ENCODE peak calls at places on chromosomes 5 and 9, in five cellular contexts. One of them, this sample, is unnamed.

GRCh38 chr5:6088706-6089105 is 289.6 kb downstream of the MED10 start:
- DNase-seq in psoas muscle: no peak
- DNase-seq in colonic mucosa: no peak
- DNase-seq in left lung: no peak
- DNase-seq in HCT116: no peak
- DNase-seq in this sample: peak; percentile 11

GRCh38 chr5:160382361-160382760 is 11.9 kb upstream of the C1QTNF2 start:
- DNase-seq in psoas muscle: no peak
- DNase-seq in colonic mucosa: no peak
- DNase-seq in left lung: no peak
- DNase-seq in HCT116: no peak
- DNase-seq in this sample: no peak

GRCh38 chr9:93303258-93303771 is 119.4 kb downstream of the WNK2 start:
- DNase-seq in psoas muscle: no peak
- DNase-seq in colonic mucosa: peak; percentile 13
- DNase-seq in left lung: no peak
- DNase-seq in HCT116: no peak
- DNase-seq in this sample: peak; percentile 78

GRCh38 chr5:150486402-150487198 is 21.3 kb upstream of the NDST1 start:
- DNase-seq in psoas muscle: peak; percentile 67
- DNase-seq in colonic mucosa: peak; percentile 68
- DNase-seq in left lung: peak; percentile 77
- DNase-seq in HCT116: peak; percentile 46
- DNase-seq in this sample: no peak

GRCh38 chr5:180126716-180127681 is 55.4 kb upstream of the RNF130 start:
- DNase-seq in psoas muscle: peak; percentile 56
- DNase-seq in colonic mucosa: peak; percentile 31
- DNase-seq in left lung: no peak
- DNase-seq in HCT116: no peak
- DNase-seq in this sample: no peak

GRCh38 chr9:77224750-77225312 is 47.5 kb downstream of the VPS13A start:
- DNase-seq in psoas muscle: no peak
- DNase-seq in colonic mucosa: no peak
- DNase-seq in left lung: no peak
- DNase-seq in HCT116: no peak
- DNase-seq in this sample: no peak

GRCh38 chr9:97491216-97491999 is 10.1 kb upstream of the TMOD1 start:
- DNase-seq in psoas muscle: no peak
- DNase-seq in colonic mucosa: no peak
- DNase-seq in left lung: no peak
- DNase-seq in HCT116: no peak
- DNase-seq in this sample: no peak

GRCh38 chr5:13533833-13534232 is 410.7 kb downstream of the DNAH5 start:
- DNase-seq in psoas muscle: no peak
- DNase-seq in colonic mucosa: no peak
- DNase-seq in left lung: no peak
- DNase-seq in HCT116: no peak
- DNase-seq in this sample: no peak

GRCh38 chr9:37295796-37296195 is 126.7 kb upstream of the GRHPR start:
- DNase-seq in psoas muscle: no peak
- DNase-seq in colonic mucosa: no peak
- DNase-seq in left lung: no peak
- DNase-seq in HCT116: no peak
- DNase-seq in this sample: no peak

GRCh38 chr9:8719833-8720486 is 920.4 kb upstream of the DMAC1 start:
- DNase-seq in psoas muscle: no peak
- DNase-seq in colonic mucosa: no peak
- DNase-seq in left lung: no peak
- DNase-seq in HCT116: no peak
- DNase-seq in this sample: no peak

GRCh38 chr5:107736608-107737007 is 65.9 kb upstream of the EFNA5 start:
- DNase-seq in psoas muscle: no peak
- DNase-seq in colonic mucosa: no peak
- DNase-seq in left lung: no peak
- DNase-seq in HCT116: no peak
- DNase-seq in this sample: no peak

GRCh38 chr9:136074706-136075105 is 20.4 kb downstream of the NACC2 start:
- DNase-seq in psoas muscle: peak; percentile 38
- DNase-seq in colonic mucosa: no peak
- DNase-seq in left lung: peak; percentile 23
- DNase-seq in HCT116: no peak
- DNase-seq in this sample: no peak

GRCh38 chr9:124033348-124033747 is 21.8 kb downstream of the LHX2 start:
- DNase-seq in psoas muscle: no peak
- DNase-seq in colonic mucosa: no peak
- DNase-seq in left lung: no peak
- DNase-seq in HCT116: no peak
- DNase-seq in this sample: no peak

GRCh38 chr9:79700607-79701330 is 129.0 kb downstream of the TLE4 start:
- DNase-seq in psoas muscle: no peak
- DNase-seq in colonic mucosa: no peak
- DNase-seq in left lung: no peak
- DNase-seq in HCT116: no peak
- DNase-seq in this sample: no peak

GRCh38 chr5:77518304-77518703 is 26.2 kb upstream of the WDR41 start:
- DNase-seq in psoas muscle: no peak
- DNase-seq in colonic mucosa: no peak
- DNase-seq in left lung: no peak
- DNase-seq in HCT116: peak; percentile 23
- DNase-seq in this sample: no peak

GRCh38 chr9:16257604-16258003 is 612.9 kb downstream of the BNC2 start:
- DNase-seq in psoas muscle: no peak
- DNase-seq in colonic mucosa: no peak
- DNase-seq in left lung: no peak
- DNase-seq in HCT116: no peak
- DNase-seq in this sample: no peak

GRCh38 chr9:136170291-136170901 is 34.5 kb downstream of the LHX3 start:
- DNase-seq in psoas muscle: no peak
- DNase-seq in colonic mucosa: peak; percentile 33
- DNase-seq in left lung: no peak
- DNase-seq in HCT116: no peak
- DNase-seq in this sample: no peak

GRCh38 chr5:104817127-104817526 is 1254.5 kb upstream of the NUDT12 start:
- DNase-seq in psoas muscle: no peak
- DNase-seq in colonic mucosa: no peak
- DNase-seq in left lung: no peak
- DNase-seq in HCT116: no peak
- DNase-seq in this sample: no peak

GRCh38 chr5:150473673-150474358 is 24.3 kb upstream of the RPS14 start:
- DNase-seq in psoas muscle: no peak
- DNase-seq in colonic mucosa: no peak
- DNase-seq in left lung: no peak
- DNase-seq in HCT116: no peak
- DNase-seq in this sample: no peak

GRCh38 chr5:150400020-150400326 is 12.7 kb downstream of the CD74 start:
- DNase-seq in psoas muscle: no peak
- DNase-seq in colonic mucosa: no peak
- DNase-seq in left lung: no peak
- DNase-seq in HCT116: no peak
- DNase-seq in this sample: no peak

GRCh38 chr9:107211331-107211730 is 71.7 kb upstream of the RAD23B start:
- DNase-seq in psoas muscle: no peak
- DNase-seq in colonic mucosa: no peak
- DNase-seq in left lung: no peak
- DNase-seq in HCT116: no peak
- DNase-seq in this sample: no peak

GRCh38 chr9:33388110-33388994 is 14.0 kb downstream of the AQP7 start:
- DNase-seq in psoas muscle: no peak
- DNase-seq in colonic mucosa: no peak
- DNase-seq in left lung: no peak
- DNase-seq in HCT116: no peak
- DNase-seq in this sample: no peak

GRCh38 chr9:2335260-2335659 is 286.3 kb upstream of the VLDLR start:
- DNase-seq in psoas muscle: no peak
- DNase-seq in colonic mucosa: no peak
- DNase-seq in left lung: no peak
- DNase-seq in HCT116: no peak
- DNase-seq in this sample: no peak

GRCh38 chr5:178281321-178281720 is 48.7 kb upstream of the PHYKPL start:
- DNase-seq in psoas muscle: peak; percentile 51
- DNase-seq in colonic mucosa: no peak
- DNase-seq in left lung: no peak
- DNase-seq in HCT116: no peak
- DNase-seq in this sample: no peak

GRCh38 chr5:106862450-106863193 is 808.1 kb downstream of the EFNA5 start:
- DNase-seq in psoas muscle: no peak
- DNase-seq in colonic mucosa: no peak
- DNase-seq in left lung: no peak
- DNase-seq in HCT116: no peak
- DNase-seq in this sample: no peak

GRCh38 chr5:179203248-179203647 is 142.0 kb downstream of the ADAMTS2 start:
- DNase-seq in psoas muscle: no peak
- DNase-seq in colonic mucosa: no peak
- DNase-seq in left lung: no peak
- DNase-seq in HCT116: no peak
- DNase-seq in this sample: no peak

GRCh38 chr9:96022445-96023031 is 147.0 kb downstream of the ERCC6L2 start:
- DNase-seq in psoas muscle: no peak
- DNase-seq in colonic mucosa: peak; percentile 53
- DNase-seq in left lung: peak; percentile 66
- DNase-seq in HCT116: no peak
- DNase-seq in this sample: no peak

GRCh38 chr9:35258665-35259474 is 97.1 kb downstream of the UNC13B start:
- DNase-seq in psoas muscle: peak; percentile 79
- DNase-seq in colonic mucosa: peak; percentile 78
- DNase-seq in left lung: peak; percentile 52
- DNase-seq in HCT116: peak; percentile 31
- DNase-seq in this sample: no peak
- H3K4me3 ChIP-seq in psoas muscle: no peak overlapping the region
- H3K4me3 ChIP-seq in colonic mucosa: no peak overlapping the region
- H3K4me3 ChIP-seq in left lung: no peak overlapping the region
- H3K4me3 ChIP-seq in HCT116: no peak overlapping the region
- H3K4me3 ChIP-seq in this sample: no peak overlapping the region

GRCh38 chr5:89930591-89931383 is 478.8 kb downstream of the CETN3 start:
- DNase-seq in psoas muscle: no peak
- DNase-seq in colonic mucosa: no peak
- DNase-seq in left lung: no peak
- DNase-seq in HCT116: peak; percentile 45
- DNase-seq in this sample: no peak

GRCh38 chr5:89934069-89934468 is 475.5 kb downstream of the CETN3 start:
- DNase-seq in psoas muscle: no peak
- DNase-seq in colonic mucosa: no peak
- DNase-seq in left lung: no peak
- DNase-seq in HCT116: no peak
- DNase-seq in this sample: no peak

GRCh38 chr5:89929834-89930233 is 479.7 kb downstream of the CETN3 start:
- DNase-seq in psoas muscle: no peak
- DNase-seq in colonic mucosa: no peak
- DNase-seq in left lung: no peak
- DNase-seq in HCT116: no peak
- DNase-seq in this sample: no peak

GRCh38 chr5:89932771-89933181 is 476.8 kb downstream of the CETN3 start:
- DNase-seq in psoas muscle: no peak
- DNase-seq in colonic mucosa: no peak
- DNase-seq in left lung: no peak
- DNase-seq in HCT116: no peak
- DNase-seq in this sample: no peak

GRCh38 chr5:89929173-89929572 is 480.4 kb downstream of the CETN3 start:
- DNase-seq in psoas muscle: no peak
- DNase-seq in colonic mucosa: no peak
- DNase-seq in left lung: no peak
- DNase-seq in HCT116: peak; percentile 28
- DNase-seq in this sample: no peak
- TF ChIP-seq CTCF in psoas muscle: no peak
- TF ChIP-seq CTCF in colonic mucosa: no peak
- TF ChIP-seq CTCF in left lung: no peak
- TF ChIP-seq CTCF in HCT116: peak; percentile 44
- TF ChIP-seq CTCF in this sample: no peak

GRCh38 chr5:154740483-154740882 is 14.7 kb upstream of the LARP1 start:
- DNase-seq in psoas muscle: peak; percentile 78
- DNase-seq in colonic mucosa: peak; percentile 32
- DNase-seq in left lung: peak; percentile 51
- DNase-seq in HCT116: no peak
- DNase-seq in this sample: no peak

GRCh38 chr5:154737667-154738320 is 17.4 kb upstream of the LARP1 start:
- DNase-seq in psoas muscle: no peak
- DNase-seq in colonic mucosa: no peak
- DNase-seq in left lung: no peak
- DNase-seq in HCT116: no peak
- DNase-seq in this sample: no peak

GRCh38 chr5:154729613-154730012 is 25.6 kb upstream of the LARP1 start:
- DNase-seq in psoas muscle: no peak
- DNase-seq in colonic mucosa: peak; percentile 52
- DNase-seq in left lung: no peak
- DNase-seq in HCT116: no peak
- DNase-seq in this sample: no peak

GRCh38 chr5:154732212-154732611 is 23.0 kb upstream of the LARP1 start:
- DNase-seq in psoas muscle: no peak
- DNase-seq in colonic mucosa: no peak
- DNase-seq in left lung: no peak
- DNase-seq in HCT116: no peak
- DNase-seq in this sample: no peak

GRCh38 chr5:154734670-154735248 is 20.4 kb upstream of the LARP1 start:
- DNase-seq in psoas muscle: no peak
- DNase-seq in colonic mucosa: no peak
- DNase-seq in left lung: no peak
- DNase-seq in HCT116: no peak
- DNase-seq in this sample: no peak
- H3K4me1 ChIP-seq in psoas muscle: no peaks in the 10 kb centered on the region
- H3K4me1 ChIP-seq in colonic mucosa: no peaks in the 10 kb centered on the region
- H3K4me1 ChIP-seq in left lung: no peaks in the 10 kb centered on the region
- H3K4me1 ChIP-seq in HCT116: peaks cover 7% of the 10 kb centered on the region
- H3K4me1 ChIP-seq in this sample: no peaks in the 10 kb centered on the region

GRCh38 chr9:4508246-4508906 is 18.1 kb downstream of the SLC1A1 start:
- DNase-seq in psoas muscle: no peak
- DNase-seq in colonic mucosa: no peak
- DNase-seq in left lung: no peak
- DNase-seq in HCT116: no peak
- DNase-seq in this sample: no peak
- H3K4me3 ChIP-seq in psoas muscle: no peak overlapping the region
- H3K4me3 ChIP-seq in colonic mucosa: no peak overlapping the region
- H3K4me3 ChIP-seq in left lung: no peak overlapping the region
- H3K4me3 ChIP-seq in HCT116: no peak overlapping the region
- H3K4me3 ChIP-seq in this sample: no peak overlapping the region